ENCODE peak calls at places on chromosomes 12 and 14, in four cellular contexts. One of them, this sample, is unnamed.

GRCh38 chr12:122965851-122966742 is at the start of gene ABCB9:
- DNase-seq in LHCN-M2: peak
- DNase-seq in aorta: peak
- DNase-seq in CD8-positive, alpha-beta memory T cell: peak
- DNase-seq in this sample: peak

GRCh38 chr12:82474798-82475184 is 116.5 kb downstream of the METTL25 start:
- DNase-seq in LHCN-M2: no peak
- DNase-seq in aorta: no peak
- DNase-seq in CD8-positive, alpha-beta memory T cell: no peak
- DNase-seq in this sample: no peak

GRCh38 chr12:64450711-64451486 is 1.0 kb upstream of the TBK1 start:
- DNase-seq in LHCN-M2: peak
- DNase-seq in aorta: no peak
- DNase-seq in CD8-positive, alpha-beta memory T cell: no peak
- DNase-seq in this sample: no peak

GRCh38 chr14:54633076-54633475 is 66.1 kb downstream of the SAMD4A start:
- DNase-seq in LHCN-M2: no peak
- DNase-seq in aorta: no peak
- DNase-seq in CD8-positive, alpha-beta memory T cell: no peak
- DNase-seq in this sample: no peak

GRCh38 chr12:58386136-58386535 is 444.8 kb downstream of the ATP23 start:
- DNase-seq in LHCN-M2: no peak
- DNase-seq in aorta: no peak
- DNase-seq in CD8-positive, alpha-beta memory T cell: no peak
- DNase-seq in this sample: no peak

GRCh38 chr12:123471374-123472068 is 13.6 kb downstream of the SNRNP35 start:
- DNase-seq in LHCN-M2: peak
- DNase-seq in aorta: peak
- DNase-seq in CD8-positive, alpha-beta memory T cell: no peak
- DNase-seq in this sample: no peak

GRCh38 chr12:116697305-116698130 is 40.4 kb downstream of the SPRING1 start:
- DNase-seq in LHCN-M2: peak
- DNase-seq in aorta: no peak
- DNase-seq in CD8-positive, alpha-beta memory T cell: no peak
- DNase-seq in this sample: no peak

GRCh38 chr14:70755655-70756054 is 53.7 kb downstream of the MAP3K9 start:
- DNase-seq in LHCN-M2: peak
- DNase-seq in aorta: no peak
- DNase-seq in CD8-positive, alpha-beta memory T cell: no peak
- DNase-seq in this sample: no peak

GRCh38 chr12:8890313-8891084 is 23.8 kb upstream of the PHC1 start:
- DNase-seq in LHCN-M2: peak
- DNase-seq in aorta: no peak
- DNase-seq in CD8-positive, alpha-beta memory T cell: peak
- DNase-seq in this sample: peak

GRCh38 chr14:76863724-76864407 is 37.7 kb downstream of the LRRC74A start:
- DNase-seq in LHCN-M2: no peak
- DNase-seq in aorta: peak
- DNase-seq in CD8-positive, alpha-beta memory T cell: no peak
- DNase-seq in this sample: no peak

GRCh38 chr12:53770281-53770680 is 18.5 kb upstream of the CISTR start:
- DNase-seq in LHCN-M2: peak
- DNase-seq in aorta: no peak
- DNase-seq in CD8-positive, alpha-beta memory T cell: no peak
- DNase-seq in this sample: no peak

GRCh38 chr14:103416916-103417315 is 31.7 kb downstream of the MARK3 start:
- DNase-seq in LHCN-M2: no peak
- DNase-seq in aorta: no peak
- DNase-seq in CD8-positive, alpha-beta memory T cell: no peak
- DNase-seq in this sample: no peak